ENCODE peak calls at places on chromosome 14, in seven cellular contexts. L is activated CD4-positive, alpha-beta T cell treated with anti-CD3 and anti-CD28 coated beads for 4 hours; W is H7; N is activated CD8-positive, alpha-beta memory T cell treated with anti-CD3 and anti-CD28 coated beads, Interleukin-2, amount 50 U/mL, for 4 hours; V is ELR; G is mesothelial cell of epicardium; C is effector CD4-positive, alpha-beta T cell. I is an unnamed sample.

GRCh38 chr14:74867673-74868072 is 8.3 kb downstream of the PROX2 start:
- DNase-seq in V (no peak), G (peak), W (no peak), L (peak), C (no peak), N (peak), I (peak)

GRCh38 chr14:34359423-34360120 is 102.5 kb downstream of the SPTSSA start:
- DNase-seq in W (no peak), N (no peak), V (no peak), G (no peak), C (no peak), L (no peak), I (no peak)

GRCh38 chr14:65006251-65006721 is 19.6 kb downstream of the FNTB start:
- DNase-seq in C (no peak), G (no peak), W (no peak), L (no peak), V (peak), N (no peak), I (no peak)

GRCh38 chr14:83976223-83976770 is 1553.6 kb upstream of the FLRT2 start:
- DNase-seq in L (no peak), G (no peak), V (no peak), N (no peak), W (no peak), C (no peak), I (no peak)

GRCh38 chr14:87896393-87897380 is 96.3 kb downstream of the GALC start:
- DNase-seq in C (no peak), W (peak), V (peak), N (no peak), L (no peak), G (no peak), I (no peak)

GRCh38 chr14:69004731-69005431 is 25.8 kb upstream of the ACTN1 start:
- DNase-seq in V (no peak), C (no peak), W (no peak), N (no peak), G (no peak), L (no peak), I (no peak)

GRCh38 chr14:89899917-89900680 is 54.4 kb downstream of the EFCAB11 start:
- DNase-seq in V (peak), N (no peak), L (no peak), W (peak), G (no peak), C (no peak), I (no peak)

GRCh38 chr14:53462931-53463778 is 310.0 kb upstream of the DDHD1 start:
- DNase-seq in C (no peak), L (no peak), G (peak), V (no peak), N (no peak), W (no peak), I (no peak)

GRCh38 chr14:77882631-77883030 is 82.7 kb downstream of the ADCK1 start:
- DNase-seq in G (no peak), N (no peak), L (no peak), W (no peak), C (no peak), V (no peak), I (no peak)

GRCh38 chr14:26598672-26599131 is 869 bp upstream of the NOVA1 start:
- DNase-seq in W (no peak), V (no peak), N (no peak), C (no peak), L (no peak), G (no peak), I (no peak)

GRCh38 chr14:48614003-48614402 is 938.6 kb upstream of the MDGA2 start:
- DNase-seq in C (no peak), L (no peak), V (no peak), G (no peak), N (no peak), W (no peak), I (no peak)

GRCh38 chr14:20278414-20278813 is 27.3 kb downstream of the TTC5 start:
- DNase-seq in V (peak), W (no peak), G (no peak), N (no peak), L (peak), C (peak), I (peak)

GRCh38 chr14:82224610-82225009 is 691.0 kb upstream of the SEL1L start:
- DNase-seq in C (no peak), V (no peak), W (no peak), G (no peak), L (no peak), N (no peak), I (no peak)

GRCh38 chr14:98959410-98959809 is 312.6 kb downstream of the BCL11B start:
- DNase-seq in C (no peak), L (no peak), N (no peak), W (peak), G (peak), V (no peak), I (no peak)

GRCh38 chr14:74682169-74682952 is 30.5 kb downstream of the AREL1 start:
- DNase-seq in V (no peak), C (no peak), W (no peak), N (no peak), G (no peak), L (no peak), I (no peak)

GRCh38 chr14:40393143-40393542 is 960.9 kb upstream of the FBXO33 start:
- DNase-seq in L (no peak), G (no peak), V (no peak), N (no peak), C (no peak), W (no peak), I (no peak)

I was measured in Peyer's patch.